ENCODE peak calls at places on chromosomes 11 and 22, in six cellular contexts. W is effector memory CD4-positive, alpha-beta T cell; Y is lower lobe of right lung; H is A549; N is pancreas; T is tibial nerve. F is an unnamed sample. For H3K4me1, the result is how much of the 10 kb centered on the place peaks cover.

GRCh38 chr11:67492069-67492727 is 9.4 kb downstream of the AIP start:
- DNase-seq in W (no peak), Y (no peak), H (no peak), N (peak), T (no peak), F (no peak)

GRCh38 chr22:44455151-44455962 is 42.7 kb downstream of the RTL6 start:
- DNase-seq in W (peak), Y (no peak), H (no peak), N (no peak), T (no peak), F (peak)

GRCh38 chr11:68206211-68206610 is 6.9 kb downstream of the KMT5B start:
- DNase-seq in W (no peak), Y (no peak), H (peak), N (no peak), T (peak), F (peak)

GRCh38 chr22:36806824-36807223 is 10.0 kb downstream of the PVALB start:
- DNase-seq in W (no peak), Y (no peak), H (no peak), N (no peak), T (no peak), F (no peak)

GRCh38 chr11:132686827-132687370 is 845.4 kb downstream of the OPCML start:
- DNase-seq in W (no peak), Y (no peak), H (no peak), N (no peak), T (no peak), F (no peak)

GRCh38 chr11:2862395-2862949 is 23.1 kb downstream of the CDKN1C start:
- DNase-seq in W (no peak), Y (no peak), H (no peak), N (peak), T (no peak), F (no peak)

GRCh38 chr22:28023036-28023435 is 104.0 kb upstream of the PITPNB start:
- DNase-seq in W (no peak), Y (no peak), H (no peak), N (no peak), T (no peak), F (no peak)

GRCh38 chr11:68343761-68344256 is 31.4 kb downstream of the LRP5 start:
- DNase-seq in W (no peak), Y (no peak), H (no peak), N (no peak), T (no peak), F (no peak)

GRCh38 chr11:15471709-15472404 is 357.1 kb downstream of the INSC start:
- DNase-seq in W (no peak), Y (no peak), H (no peak), N (no peak), T (no peak), F (no peak)

GRCh38 chr11:57224537-57224936 is 12.5 kb downstream of the APLNR start:
- DNase-seq in W (no peak), Y (no peak), H (peak), N (no peak), T (no peak), F (peak)

GRCh38 chr22:23856721-23857605 is 712 bp upstream of the SLC2A11 start:
- DNase-seq in W (peak), Y (no peak), H (peak), N (peak), T (no peak), F (no peak)

GRCh38 chr22:20721409-20722218 is 52.3 kb upstream of the SERPIND1 start:
- DNase-seq in W (no peak), Y (no peak), H (no peak), N (no peak), T (no peak), F (no peak)

GRCh38 chr11:86934263-86934932 is 20.8 kb downstream of the FZD4 start:
- DNase-seq in W (no peak), Y (no peak), H (no peak), N (no peak), T (no peak), F (peak)

GRCh38 chr11:70885721-70886305 is 366.6 kb downstream of the SHANK2 start:
- DNase-seq in W (no peak), Y (no peak), H (no peak), N (peak), T (peak), F (no peak)
- H3K27ac ChIP-seq in W (no peak), Y (no peak), H (no peak), N (no peak), T (no peak), F (no peak)

DNA sequence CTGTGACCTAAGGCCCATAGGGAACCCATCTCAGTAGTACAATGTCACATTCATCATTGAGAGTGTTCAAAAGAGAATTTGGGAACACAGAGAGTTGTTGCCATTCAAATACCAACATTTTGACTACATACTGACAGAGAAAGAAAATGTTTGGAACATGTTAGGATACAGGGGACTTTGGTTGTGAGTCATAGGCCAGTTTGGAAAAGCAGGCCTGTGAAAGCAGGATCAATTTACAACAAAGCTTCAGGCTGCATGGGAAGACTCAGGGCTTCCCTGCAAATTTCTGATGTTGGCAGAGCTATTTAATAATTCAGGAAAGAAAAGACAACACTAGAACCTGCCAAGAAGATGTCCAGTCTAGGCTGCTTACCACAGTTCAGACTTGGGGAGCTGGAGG is 374 bp downstream of the NLRP10 start:
- DNase-seq in W (no peak), Y (no peak), H (no peak), N (no peak), T (no peak), F (peak)
- H3K4me1 ChIP-seq in W (under half), Y (under half), H (under half), N (under half), T (under half), F (under half)

GRCh38 chr11:64845125-64845735 is 777 bp upstream of the CDC42BPG start:
- DNase-seq in W (no peak), Y (no peak), H (no peak), N (no peak), T (no peak), F (no peak)
- H3K4me3 ChIP-seq in W (peak), Y (peak), H (peak), N (peak), T (peak), F (peak)

GRCh38 chr22:46536559-46537220 is 730 bp downstream of the CELSR1 start:
- DNase-seq in W (no peak), Y (no peak), H (no peak), N (no peak), T (no peak), F (no peak)
- H3K27ac ChIP-seq in W (no peak), Y (peak), H (peak), N (no peak), T (no peak), F (no peak)

F was measured in PC-3.